ENCODE peak calls at places on chromosomes 7 and 10, in four cellular contexts. V is A549, S is stomach, H is ovary. M is an unnamed sample.

GRCh38 chr7:600149-600814 is 80.6 kb upstream of the PDGFA start:
- DNase-seq in H (no peak), V (no peak), S (no peak), M (no peak)

GRCh38 chr10:79053081-79053434 is 15.7 kb upstream of the ZMIZ1 start:
- DNase-seq in S (no peak), H (no peak), V (no peak), M (no peak)

GRCh38 chr7:1204460-1204859 is 28.2 kb upstream of the UNCX start:
- DNase-seq in S (no peak), H (no peak), V (no peak), M (no peak)

GRCh38 chr7:51230723-51231122 is 85.9 kb downstream of the COBL start:
- DNase-seq in V (no peak), H (no peak), S (no peak), M (no peak)

GRCh38 chr10:63464402-63465292 is 1.1 kb downstream of the JMJD1C start:
- DNase-seq in H (no peak), S (no peak), V (peak; percentile 19), M (no peak)

GRCh38 chr7:117138943-117139690 is 183.7 kb downstream of the WNT2 start:
- DNase-seq in V (no peak), H (no peak), S (no peak), M (no peak)

GRCh38 chr10:76114556-76114955 is 683.1 kb downstream of the LRMDA start:
- DNase-seq in V (no peak), S (peak; percentile 27), H (no peak), M (no peak)

GRCh38 chr7:130910949-130911944 is 177.2 kb upstream of the KLF14 start:
- DNase-seq in H (no peak), S (no peak), V (peak; percentile 72), M (no peak)

GRCh38 chr10:77671594-77672252 is 34.1 kb upstream of the KCNMA1 start:
- DNase-seq in H (no peak), S (no peak), V (no peak), M (no peak)

GRCh38 chr10:69474688-69475432 is 23.6 kb downstream of the TSPAN15 start:
- DNase-seq in V (peak; percentile 54), S (no peak), H (no peak), M (no peak)

GRCh38 chr7:9711259-9711658 is 1262.4 kb upstream of the PHF14 start:
- DNase-seq in H (no peak), V (no peak), S (no peak), M (no peak)

GRCh38 chr7:81260152-81260551 is 341.3 kb upstream of the SEMA3C start:
- DNase-seq in H (no peak), V (peak; percentile 32), S (no peak), M (no peak)

GRCh38 chr10:9634466-9634865 is 1383.2 kb upstream of the CELF2 start:
- DNase-seq in S (no peak), H (no peak), V (no peak), M (no peak)

GRCh38 chr10:130221456-130222375 is 85.5 kb downstream of the GLRX3 start:
- DNase-seq in H (no peak), S (no peak), V (no peak), M (no peak)

GRCh38 chr10:60466267-60467201 is 76.9 kb upstream of the ANK3 start:
- DNase-seq in H (no peak), S (no peak), V (no peak), M (no peak)
- TF ChIP-seq CTCF in H (no peak), S (no peak), V (no peak), M (no peak)

GRCh38 chr7:2710901-2711551 is 23.0 kb downstream of the AMZ1 start:
- DNase-seq in V (no peak), H (no peak), S (no peak), M (no peak)

GRCh38 chr7:2708547-2709310 is 20.7 kb downstream of the AMZ1 start:
- DNase-seq in H (no peak), V (no peak), S (no peak), M (no peak)

GRCh38 chr7:2708041-2708440 is 20.0 kb downstream of the AMZ1 start:
- DNase-seq in S (no peak), H (no peak), V (no peak), M (no peak)

GRCh38 chr7:2710256-2710655 is 22.3 kb downstream of the AMZ1 start:
- DNase-seq in S (no peak), H (no peak), V (no peak), M (no peak)

DNA sequence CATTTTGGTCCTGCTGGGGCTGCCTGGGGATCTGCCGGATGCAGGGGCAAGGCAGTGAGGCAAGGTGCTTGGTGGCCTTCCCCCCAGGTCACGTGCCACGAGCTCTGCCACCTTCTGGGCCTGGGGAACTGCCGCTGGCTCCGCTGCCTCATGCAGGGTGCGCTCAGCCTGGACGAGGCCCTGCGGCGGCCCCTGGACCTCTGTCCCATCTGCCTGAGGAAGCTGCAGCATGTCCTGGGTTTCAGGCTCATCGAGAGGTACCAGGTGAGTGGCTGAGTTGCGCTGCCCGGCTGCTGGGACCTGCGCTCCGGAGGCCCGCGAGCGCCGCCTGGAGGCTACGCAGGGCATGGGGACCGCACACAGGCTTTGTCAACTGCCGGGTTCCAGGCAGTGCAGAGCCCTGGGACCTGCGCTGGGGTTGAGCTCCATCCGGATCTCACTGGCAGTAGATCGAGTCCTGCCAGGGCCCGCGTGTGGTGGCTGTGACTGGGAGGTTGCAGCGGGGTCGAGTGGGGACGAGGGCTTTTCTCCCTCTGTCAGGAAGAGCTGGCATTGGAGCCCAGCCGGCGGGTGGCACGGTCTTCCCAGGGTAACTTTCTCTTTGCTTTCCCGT is 21.7 kb downstream of the AMZ1 start:
- DNase-seq in V (peak; percentile 73), S (peak; percentile 82), H (peak; percentile 33), M (peak; percentile 73)
- H3K4me3 ChIP-seq in V (no peak overlapping the region), S (peak overlapping the region; percentile 21), H (no peak overlapping the region), M (no peak overlapping the region)

DNA sequence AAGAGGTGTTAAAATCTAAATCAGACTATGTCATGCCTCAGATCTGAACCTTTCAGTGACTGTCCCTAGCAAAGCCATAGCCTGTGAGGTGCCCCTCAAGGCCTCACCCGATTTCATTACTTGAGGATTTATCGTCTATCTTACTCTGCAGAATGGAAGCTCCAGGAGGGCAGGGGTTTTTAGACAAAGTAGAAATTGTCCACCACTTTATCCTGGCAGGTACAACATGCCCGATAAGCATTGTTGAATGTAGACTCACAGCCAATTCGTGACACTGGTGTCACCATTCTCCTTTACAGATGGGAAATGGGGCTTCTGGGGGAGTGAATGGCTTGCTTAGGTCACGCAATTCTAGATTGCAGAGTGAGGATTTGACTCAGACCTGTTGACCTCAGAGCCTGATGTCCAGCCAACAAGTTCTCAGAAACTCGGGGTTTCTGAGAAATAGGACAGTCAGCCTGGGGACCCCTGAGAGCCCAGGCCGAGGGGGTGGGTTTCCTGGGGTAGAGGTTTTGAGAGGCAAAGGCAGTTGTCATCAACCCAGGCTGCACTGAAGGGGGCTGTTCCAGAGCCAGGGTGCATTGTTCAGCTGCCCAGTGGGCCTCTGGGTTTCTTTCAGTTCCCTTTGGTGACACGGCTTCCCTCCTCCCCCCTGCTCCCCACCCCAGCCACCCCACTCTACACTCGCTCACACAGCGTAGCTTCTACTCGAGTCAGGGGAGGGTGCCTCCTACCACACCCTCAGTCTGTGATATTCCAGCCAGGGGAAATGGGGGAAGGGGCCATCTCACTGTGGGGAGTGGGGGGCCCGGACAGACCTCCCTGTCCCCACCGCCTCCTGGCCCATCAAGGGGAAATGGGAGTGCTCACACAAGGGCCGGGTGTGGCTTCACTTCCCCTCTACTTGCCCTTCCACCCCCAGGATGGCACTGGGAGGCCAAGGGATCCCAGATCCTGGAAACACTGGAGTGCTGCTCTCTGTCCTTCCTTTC is 3.1 kb upstream of the IRF5 start:
- DNase-seq in S (no peak), V (no peak), H (no peak), M (no peak)
- TF ChIP-seq POLR2A in S (no peak), V (no peak), H (no peak), M (no peak)

GRCh38 chr10:4763513-4763912 is 62.5 kb upstream of the AKR1E2 start:
- DNase-seq in S (no peak), H (no peak), V (no peak), M (no peak)
- TF ChIP-seq CTCF in S (no peak), H (no peak), V (no peak), M (no peak)

M was measured in body of pancreas.